ENCODE peak calls at places on chromosomes 12 and 14, in ten cellular contexts. B is kidney, F is right lobe of liver, O is H9, A is fibroblast of villous mesenchyme, M is progenitor cell of endocrine pancreas, S is cardiac muscle cell, R is endothelial cell, G is GM10248, C is mesothelial cell of epicardium. I is an unnamed sample.

GRCh38 chr12:116233669-116234068 is 43.8 kb downstream of the MED13L start:
- DNase-seq in B (no peak), F (no peak), O (no peak), A (no peak), M (no peak), S (no peak), R (no peak), G (no peak), C (no peak), I (no peak)

GRCh38 chr14:90273532-90273931 is 17.2 kb downstream of the PSMC1 start:
- DNase-seq in B (no peak), F (no peak), O (no peak), A (no peak), M (no peak), S (no peak), R (no peak), G (no peak), C (no peak), I (no peak)

GRCh38 chr12:80858356-80858755 is 79.4 kb downstream of the LIN7A start:
- DNase-seq in B (no peak), F (no peak), O (no peak), A (no peak), M (no peak), S (peak; percentile 24), R (no peak), G (no peak), C (no peak), I (no peak)

GRCh38 chr12:92695056-92695455 is 7.7 kb upstream of the PLEKHG7 start:
- DNase-seq in B (no peak), F (no peak), O (no peak), A (no peak), M (no peak), S (no peak), R (no peak), G (no peak), C (no peak), I (no peak)

GRCh38 chr12:24913953-24914352 is 34.9 kb downstream of the BCAT1 start:
- DNase-seq in B (no peak), F (no peak), O (no peak), A (no peak), M (no peak), S (no peak), R (no peak), G (no peak), C (no peak), I (no peak)

GRCh38 chr14:77848031-77848430 is 48.1 kb downstream of the ADCK1 start:
- DNase-seq in B (no peak), F (no peak), O (no peak), A (no peak), M (no peak), S (peak; percentile 31), R (no peak), G (no peak), C (no peak), I (no peak)

GRCh38 chr12:124543052-124543590 is 24.3 kb downstream of the NCOR2 start:
- DNase-seq in B (peak; percentile 86), F (no peak), O (no peak), A (peak; percentile 62), M (no peak), S (peak; percentile 49), R (peak; percentile 39), G (no peak), C (no peak), I (peak; percentile 39)

GRCh38 chr14:34199585-34199984 is 248.7 kb upstream of the EGLN3 start:
- DNase-seq in B (no peak), F (no peak), O (no peak), A (peak; percentile 84), M (no peak), S (peak; percentile 21), R (no peak), G (no peak), C (no peak), I (no peak)

GRCh38 chr14:105351920-105352871 is 37.6 kb downstream of the PACS2 start:
- DNase-seq in B (no peak), F (peak; percentile 87), O (peak; percentile 90), A (peak; percentile 91), M (peak; percentile 75), S (peak; percentile 92), R (peak; percentile 89), G (peak; percentile 94), C (peak; percentile 89), I (peak; percentile 85)

GRCh38 chr14:51398898-51399297 is 158.9 kb downstream of the TMX1 start:
- DNase-seq in B (no peak), F (no peak), O (no peak), A (peak; percentile 63), M (no peak), S (peak; percentile 60), R (no peak), G (no peak), C (no peak), I (no peak)

DNA sequence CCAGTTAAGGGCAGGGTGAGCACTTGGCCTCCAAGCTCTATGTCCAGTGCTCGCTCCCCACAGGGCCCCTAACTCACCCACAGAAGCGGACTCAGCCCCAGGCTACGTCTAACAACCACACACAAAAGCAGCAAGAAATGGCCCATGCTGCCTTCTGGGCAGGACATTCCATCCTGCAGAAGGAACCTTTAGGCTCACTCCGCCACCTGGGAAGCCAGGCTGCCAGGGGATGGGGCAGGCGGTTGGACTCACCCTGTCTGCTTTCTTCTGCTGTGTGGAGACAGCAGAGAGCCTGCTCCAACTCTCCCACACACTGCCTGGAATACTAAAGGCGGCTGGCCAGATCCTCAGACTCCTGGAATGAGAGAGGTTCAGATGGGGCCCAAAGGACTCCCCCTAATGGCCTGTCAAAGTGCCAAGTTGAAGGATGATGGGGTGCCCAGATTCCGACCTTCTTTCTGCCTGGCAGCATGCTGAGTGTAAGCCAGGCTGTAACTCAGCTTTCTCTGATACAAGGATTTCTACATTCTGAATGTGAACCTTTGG is 27.7 kb upstream of the BLTP3B start:
- DNase-seq in B (no peak), F (no peak), O (no peak), A (no peak), M (no peak), S (peak; percentile 25), R (no peak), G (no peak), C (no peak), I (no peak)
- TF ChIP-seq CTCF in B (no peak), F (no peak), O (peak; percentile 14), A (no peak), M (no peak), S (no peak), R (no peak), G (no peak), C (no peak), I (no peak)

GRCh38 chr14:85399196-85399595 is 130.7 kb upstream of the FLRT2 start:
- DNase-seq in B (no peak), F (no peak), O (no peak), A (peak; percentile 40), M (no peak), S (peak; percentile 53), R (no peak), G (no peak), C (no peak), I (no peak)

GRCh38 chr14:85402546-85403162 is 127.3 kb upstream of the FLRT2 start:
- DNase-seq in B (no peak), F (no peak), O (no peak), A (no peak), M (no peak), S (no peak), R (no peak), G (no peak), C (no peak), I (no peak)

DNA sequence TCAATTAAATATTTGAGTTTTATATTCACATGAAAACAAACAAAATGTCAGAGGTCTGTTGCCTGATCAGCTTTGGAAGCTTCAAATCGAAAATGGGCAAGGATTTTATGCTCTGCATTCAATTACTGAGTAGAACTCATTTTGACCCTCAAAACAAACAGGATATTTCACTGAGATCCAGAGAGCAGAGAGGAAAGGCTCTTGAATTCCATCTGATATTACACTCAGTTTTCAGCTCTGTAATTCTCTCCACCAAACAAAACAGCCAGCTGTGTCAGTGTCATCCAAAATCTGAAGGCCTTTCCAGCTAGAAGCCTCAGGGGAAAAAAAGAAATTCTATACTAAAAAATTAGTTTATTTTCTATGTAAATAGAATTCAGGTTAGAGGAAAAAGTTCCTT is 128.5 kb upstream of the FLRT2 start:
- DNase-seq in B (no peak), F (no peak), O (no peak), A (no peak), M (no peak), S (no peak), R (no peak), G (no peak), C (no peak), I (no peak)
- TF ChIP-seq CTCF in B (no peak), F (no peak), O (no peak), A (no peak), M (no peak), S (no peak), R (no peak), G (no peak), C (no peak), I (no peak)

DNA sequence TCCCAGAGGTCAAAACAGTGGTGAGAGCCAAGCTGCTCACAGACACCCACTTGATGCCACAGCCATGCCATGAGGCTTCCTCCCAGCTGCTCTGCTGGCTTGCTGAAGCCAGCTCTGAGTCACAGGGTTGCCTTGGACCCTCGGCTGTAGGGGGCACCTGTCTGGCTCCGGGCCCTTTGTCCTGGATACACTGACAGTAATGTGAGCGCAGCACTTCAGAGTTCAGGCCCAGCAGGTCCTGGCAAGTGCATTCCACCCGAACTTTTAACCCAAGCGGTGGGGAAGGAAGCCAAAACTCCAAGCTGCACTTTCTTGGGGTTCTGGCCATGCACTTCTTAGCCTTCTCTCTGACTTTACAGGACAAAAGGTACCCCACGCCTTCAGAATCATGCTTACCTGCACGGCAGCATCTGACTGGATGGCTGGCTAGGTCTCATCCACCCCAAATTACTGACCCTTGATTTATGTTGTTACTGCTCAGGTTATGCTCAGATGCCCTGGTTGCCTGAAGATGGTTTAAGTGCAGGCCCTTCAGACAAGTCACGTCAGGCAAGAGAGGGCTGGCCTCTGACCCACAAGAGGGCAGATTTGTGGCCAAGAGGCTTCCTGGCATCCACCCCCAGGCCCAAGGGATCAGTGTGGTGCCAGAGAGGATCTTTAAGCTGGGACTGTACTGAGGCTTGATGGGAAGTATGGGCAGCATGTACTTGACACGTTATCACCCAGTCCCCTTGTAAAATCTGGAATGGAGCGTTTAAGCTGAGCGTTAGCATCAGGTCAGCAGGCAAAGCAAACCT is 24.8 kb downstream of the SLC25A29 start:
- DNase-seq in B (no peak), F (no peak), O (peak; percentile 65), A (no peak), M (no peak), S (no peak), R (no peak), G (no peak), C (no peak), I (no peak)
- TF ChIP-seq CTCF in B (no peak), F (no peak), O (no peak), A (no peak), M (no peak), S (no peak), R (no peak), G (no peak), C (no peak), I (no peak)

DNA sequence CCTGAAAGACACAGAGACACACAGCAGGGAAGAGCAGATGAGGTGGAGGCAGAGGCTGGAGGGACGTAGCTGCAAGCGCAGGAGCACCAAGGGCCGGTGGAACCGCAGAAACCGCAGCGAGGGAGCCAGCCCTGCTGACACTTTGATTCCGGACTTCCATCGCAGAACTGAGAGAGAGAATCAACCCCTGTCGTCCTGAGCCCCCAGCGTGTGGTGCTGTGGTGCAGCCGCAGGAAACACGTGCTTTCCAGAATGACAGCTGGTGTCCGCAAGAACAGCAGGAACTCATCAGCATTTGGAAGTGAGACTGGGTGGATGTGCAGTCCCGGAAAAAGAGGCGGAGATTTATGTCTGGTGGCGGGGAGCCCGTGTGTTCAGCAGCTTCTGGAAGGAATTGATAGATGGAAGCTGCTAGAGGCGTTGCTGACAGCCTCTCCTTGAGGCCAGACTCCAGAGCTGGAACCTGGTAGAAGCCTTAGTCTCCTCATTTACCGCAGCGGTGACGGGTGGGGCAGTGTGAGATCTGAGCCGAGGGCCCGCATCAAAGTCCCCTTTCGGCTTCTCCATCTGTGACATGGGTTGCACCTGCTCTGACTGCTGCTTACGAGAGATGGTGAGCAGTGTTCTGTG is 21.9 kb upstream of the KLC1 start:
- DNase-seq in B (peak; percentile 90), F (peak; percentile 67), O (peak; percentile 55), A (peak; percentile 92), M (no peak), S (peak; percentile 96), R (peak; percentile 35), G (peak; percentile 64), C (no peak), I (peak; percentile 24)
- TF ChIP-seq CTCF in B (peak; percentile 24), F (peak; percentile 23), O (peak; percentile 19), A (peak; percentile 26), M (no peak), S (peak; percentile 38), R (no peak), G (no peak), C (no peak), I (no peak)